ENCODE peak calls at places on chromosome 18, in ten cellular contexts. J is naive thymus-derived CD4-positive, alpha-beta T cell; D is posterior vena cava; P is activated T-cell treated with anti-CD3 and anti-CD28 coated beads for 1 hour; H is GM04504; O is A172; L is Right ventricle myocardium inferior; E is activated naive CD4-positive, alpha-beta T cell treated with anti-CD3 and anti-CD28 coated beads, Interleukin-2, amount 50 U/mL, for 16 hours; G is heart right ventricle; F is amygdala. W is an unnamed sample.

GRCh38 chr18:54043484-54044256 is 180.8 kb downstream of the MBD2 start:
- DNase-seq in H (no peak), J (no peak), L (no peak), O (no peak), G (no peak), F (no peak), D (no peak), E (no peak), P (no peak), W (no peak)

GRCh38 chr18:10413722-10414121 is 40.7 kb upstream of the APCDD1 start:
- DNase-seq in D (no peak), E (no peak), J (no peak), P (no peak), L (no peak), O (no peak), H (no peak), G (no peak), F (no peak), W (no peak)

GRCh38 chr18:71237636-71238035 is 948.8 kb downstream of the SOCS6 start:
- DNase-seq in G (no peak), H (no peak), O (no peak), D (no peak), F (no peak), E (no peak), J (no peak), L (no peak), P (no peak), W (no peak)

GRCh38 chr18:27621236-27621890 is 436.3 kb upstream of the CHST9 start:
- DNase-seq in P (no peak), J (no peak), L (no peak), G (no peak), H (no peak), O (no peak), D (no peak), E (no peak), F (no peak), W (no peak)

GRCh38 chr18:76488190-76488589 is 6.9 kb downstream of the ZNF516 start:
- DNase-seq in L (no peak), H (no peak), E (no peak), P (no peak), O (no peak), G (no peak), J (no peak), D (peak), F (no peak), W (no peak)

GRCh38 chr18:12109836-12110235 is 16.2 kb downstream of the ANKRD62 start:
- DNase-seq in E (no peak), H (no peak), O (no peak), F (no peak), G (no peak), L (no peak), J (no peak), P (no peak), D (no peak), W (no peak)

GRCh38 chr18:22250591-22250996 is 81.2 kb downstream of the GATA6 start:
- DNase-seq in O (peak), L (no peak), D (no peak), J (no peak), P (no peak), E (no peak), F (no peak), G (no peak), H (no peak), W (no peak)

GRCh38 chr18:75170022-75170789 is 38.7 kb downstream of the PTGR3 start:
- DNase-seq in G (peak), H (no peak), E (no peak), D (no peak), J (no peak), L (no peak), F (no peak), P (no peak), O (no peak), W (no peak)

GRCh38 chr18:49668583-49669290 is 106.9 kb downstream of the LIPG start:
- DNase-seq in J (no peak), P (no peak), E (no peak), D (no peak), O (no peak), G (peak), F (no peak), L (peak), H (no peak), W (no peak)

GRCh38 chr18:35861367-35862114 is 110.9 kb upstream of the RMP24 start:
- DNase-seq in L (peak), D (no peak), P (no peak), O (peak), E (no peak), J (no peak), H (no peak), F (no peak), G (peak), W (no peak)

GRCh38 chr18:10519366-10519765 is 6.5 kb upstream of the NAPG start:
- DNase-seq in F (no peak), H (no peak), J (no peak), D (no peak), G (no peak), E (no peak), L (no peak), P (no peak), O (no peak), W (no peak)

GRCh38 chr18:41347057-41347456 is 608.0 kb upstream of the PIK3C3 start:
- DNase-seq in G (no peak), E (no peak), L (no peak), D (no peak), J (no peak), H (peak), O (peak), F (no peak), P (no peak), W (no peak)

GRCh38 chr18:54080854-54081253 is 143.6 kb downstream of the MBD2 start:
- DNase-seq in O (no peak), E (no peak), H (no peak), J (no peak), G (no peak), P (no peak), L (no peak), F (no peak), D (no peak), W (no peak)

GRCh38 chr18:12119358-12119757 is 25.7 kb downstream of the ANKRD62 start:
- DNase-seq in D (no peak), F (no peak), E (no peak), G (no peak), P (no peak), J (no peak), O (no peak), H (no peak), L (no peak), W (no peak)

GRCh38 chr18:12639990-12640880 is 17.7 kb downstream of the SPIRE1 start:
- DNase-seq in D (no peak), O (peak), P (no peak), F (no peak), J (no peak), H (no peak), E (no peak), G (peak), L (no peak), W (no peak)

GRCh38 chr18:69161383-69162028 is 239.2 kb upstream of the DOK6 start:
- DNase-seq in G (no peak), E (no peak), O (peak), H (peak), F (no peak), J (no peak), P (no peak), L (no peak), D (no peak), W (no peak)

GRCh38 chr18:58049000-58049688 is 5.1 kb downstream of the NEDD4L start:
- DNase-seq in O (no peak), G (no peak), E (no peak), P (no peak), D (no peak), H (no peak), L (no peak), J (no peak), F (no peak), W (no peak)